ENCODE peak calls at places on chromosomes 5 and 9, in ten cellular contexts. T is PC-9; V is Kasumi-1; F is T-cell; K is tibial artery; G is iPS-NIHi11; M is brain pericyte; L is NCI-H510A; A is stimulated activated CD4-positive, alpha-beta T cell treated with anti-CD3 and anti-CD28 coated beads, Interleukin-2, amount 100 ng/mL, for 24 hours; Q is tibial nerve. C is an unnamed sample.

GRCh38 chr5:104347119-104347708 is 784.6 kb upstream of the NUDT12 start:
- DNase-seq in K (no peak), Q (no peak), L (no peak), V (peak), F (no peak), A (no peak), G (no peak), M (no peak), T (no peak), C (no peak)

GRCh38 chr5:55415071-55415470 is 107.3 kb downstream of the MTREX start:
- DNase-seq in V (no peak), M (no peak), G (no peak), F (no peak), K (no peak), A (no peak), L (no peak), Q (no peak), T (peak), C (no peak)

GRCh38 chr5:168651654-168652053 is 72.5 kb upstream of the PANK3 start:
- DNase-seq in Q (peak), F (no peak), K (no peak), M (no peak), T (peak), L (no peak), V (no peak), G (no peak), A (no peak), C (no peak)

GRCh38 chr9:70816891-70817290 is 304.5 kb downstream of the TRPM3 start:
- DNase-seq in T (no peak), M (no peak), L (no peak), G (no peak), Q (no peak), V (no peak), K (no peak), F (no peak), A (no peak), C (no peak)

GRCh38 chr9:136826703-136827582 is 15.3 kb upstream of the AJM1 start:
- DNase-seq in T (peak), A (no peak), F (no peak), M (no peak), G (no peak), L (no peak), V (no peak), K (peak), Q (no peak), C (no peak)

GRCh38 chr9:98291775-98292174 is 36.3 kb upstream of the TBC1D2 start:
- DNase-seq in V (no peak), L (no peak), Q (no peak), A (no peak), M (no peak), T (no peak), K (no peak), F (no peak), G (no peak), C (no peak)

GRCh38 chr5:61578858-61579503 is 246.9 kb downstream of the ZSWIM6 start:
- DNase-seq in Q (no peak), T (no peak), K (no peak), L (no peak), G (no peak), F (no peak), A (no peak), M (no peak), V (no peak), C (no peak)

GRCh38 chr5:96433066-96433447 is at the start of gene PCSK1:
- DNase-seq in A (no peak), T (no peak), Q (no peak), K (no peak), L (peak), F (no peak), G (peak), M (no peak), V (no peak), C (no peak)

GRCh38 chr5:97750576-97750975 is 567.5 kb upstream of the RIOK2 start:
- DNase-seq in T (no peak), V (no peak), A (no peak), Q (no peak), G (no peak), F (no peak), K (no peak), L (no peak), M (no peak), C (no peak)

GRCh38 chr5:39169081-39169480 is 50.3 kb downstream of the FYB1 start:
- DNase-seq in L (no peak), K (no peak), T (no peak), V (no peak), A (no peak), M (no peak), G (no peak), F (no peak), Q (no peak), C (no peak)

GRCh38 chr5:56202483-56202882 is 30.6 kb downstream of the ANKRD55 start:
- DNase-seq in Q (no peak), A (no peak), K (no peak), L (no peak), F (no peak), G (no peak), T (no peak), M (no peak), V (no peak), C (no peak)

GRCh38 chr5:133240425-133241091 is 188.7 kb downstream of the HSPA4 start:
- DNase-seq in A (peak), V (no peak), M (peak), G (no peak), K (no peak), Q (peak), T (peak), F (no peak), L (no peak), C (peak)

GRCh38 chr9:6838158-6838557 is 80.4 kb downstream of the KDM4C start:
- DNase-seq in V (no peak), K (no peak), T (no peak), M (no peak), Q (no peak), G (no peak), F (no peak), A (no peak), L (no peak), C (no peak)

GRCh38 chr5:124921694-124922093 is 175.3 kb upstream of the ZNF608 start:
- DNase-seq in T (no peak), F (no peak), Q (no peak), V (no peak), M (no peak), G (no peak), K (no peak), A (no peak), L (no peak), C (no peak)

GRCh38 chr5:160467555-160468418 is 46.1 kb downstream of the PTTG1 start:
- DNase-seq in L (no peak), V (peak), Q (peak), F (peak), M (no peak), T (no peak), A (peak), K (peak), G (peak), C (peak)

GRCh38 chr5:66876266-66876807 is 280.1 kb downstream of the MAST4 start:
- DNase-seq in F (no peak), T (no peak), M (no peak), V (no peak), K (no peak), Q (no peak), A (no peak), G (no peak), L (no peak), C (no peak)

GRCh38 chr9:80811003-80811402 is 878.3 kb downstream of the TLE1 start:
- DNase-seq in T (no peak), A (no peak), F (no peak), L (no peak), V (no peak), Q (no peak), K (no peak), G (no peak), M (no peak), C (no peak)

GRCh38 chr5:179795049-179795862 is 1.5 kb downstream of the LTC4S start:
- DNase-seq in F (no peak), A (no peak), M (no peak), Q (no peak), V (no peak), L (peak), T (peak), K (peak), G (peak), C (no peak)

GRCh38 chr9:2602704-2603116 is 18.9 kb upstream of the VLDLR start:
- DNase-seq in F (no peak), T (peak), G (no peak), A (no peak), L (no peak), K (no peak), V (no peak), M (no peak), Q (no peak), C (no peak)

GRCh38 chr9:33469891-33470290 is 3.8 kb downstream of the NOL6 start:
- DNase-seq in F (no peak), M (no peak), A (no peak), G (no peak), L (no peak), K (peak), T (no peak), V (no peak), Q (no peak), C (no peak)

GRCh38 chr9:22119537-22120167 is 110.5 kb upstream of the CDKN2B start:
- DNase-seq in F (no peak), Q (no peak), L (no peak), G (peak), M (no peak), T (no peak), A (no peak), V (peak), K (no peak), C (no peak)

GRCh38 chr5:76372320-76373054 is 30.6 kb upstream of the IQGAP2 start:
- DNase-seq in T (peak), K (no peak), A (no peak), G (peak), Q (no peak), M (no peak), F (no peak), L (no peak), V (peak), C (no peak)

GRCh38 chr5:177606071-177607051 is 6.4 kb downstream of the B4GALT7 start:
- DNase-seq in V (no peak), F (no peak), G (no peak), A (no peak), Q (no peak), K (no peak), M (no peak), L (no peak), T (no peak), C (no peak)

GRCh38 chr5:96408841-96409458 is 24.1 kb downstream of the PCSK1 start:
- DNase-seq in T (no peak), A (no peak), G (no peak), M (no peak), K (no peak), Q (no peak), L (no peak), F (no peak), V (no peak), C (no peak)

GRCh38 chr5:140202078-140202477 is 27.1 kb downstream of the CYSTM1 start:
- DNase-seq in K (no peak), Q (no peak), V (no peak), M (no peak), G (no peak), F (no peak), L (no peak), A (no peak), T (no peak), C (no peak)

GRCh38 chr9:121466142-121466541 is 33.5 kb downstream of the GGTA1 start:
- DNase-seq in V (no peak), F (no peak), T (no peak), L (no peak), M (no peak), A (no peak), K (no peak), G (no peak), Q (no peak), C (no peak)

GRCh38 chr5:76641514-76642120 is 18.4 kb upstream of the F2RL2 start:
- DNase-seq in A (peak), Q (peak), T (peak), V (peak), L (no peak), K (no peak), M (peak), G (peak), F (peak), C (peak)

GRCh38 chr9:135693265-135693664 is 6.0 kb downstream of the SOHLH1 start:
- DNase-seq in Q (no peak), T (no peak), V (no peak), L (no peak), A (no peak), F (no peak), M (no peak), K (no peak), G (no peak), C (no peak)

GRCh38 chr5:111226556-111226955 is 2.4 kb downstream of the CAMK4 start:
- DNase-seq in K (no peak), Q (no peak), G (no peak), T (no peak), A (no peak), V (no peak), L (no peak), F (no peak), M (no peak), C (no peak)

GRCh38 chr9:11319477-11320060 is 706.8 kb upstream of the PTPRD start:
- DNase-seq in T (no peak), M (no peak), V (peak), L (no peak), K (no peak), A (no peak), G (peak), Q (no peak), F (no peak), C (no peak)

GRCh38 chr5:147398860-147399259 is 111.0 kb downstream of the DPYSL3 start:
- DNase-seq in A (no peak), T (no peak), Q (no peak), L (no peak), M (no peak), G (no peak), F (no peak), K (no peak), V (no peak), C (no peak)

GRCh38 chr9:135339378-135339973 is 140.1 kb upstream of the PPP1R26 start:
- DNase-seq in A (no peak), L (no peak), F (no peak), T (no peak), Q (no peak), K (no peak), V (no peak), G (no peak), M (no peak), C (no peak)

GRCh38 chr9:129688285-129689043 is 23.0 kb downstream of the PRRX2 start:
- DNase-seq in V (no peak), M (no peak), T (no peak), F (no peak), L (no peak), Q (no peak), G (no peak), K (no peak), A (no peak), C (no peak)

GRCh38 chr5:91111473-91112238 is 271.5 kb downstream of the ARRDC3 start:
- DNase-seq in L (no peak), Q (no peak), V (no peak), F (no peak), G (no peak), A (no peak), M (no peak), K (no peak), T (no peak), C (no peak)

GRCh38 chr9:134590240-134591081 is 51.1 kb upstream of the COL5A1 start:
- DNase-seq in M (no peak), G (no peak), L (no peak), K (peak), V (no peak), T (no peak), Q (no peak), F (no peak), A (no peak), C (no peak)

C was measured in activated T-helper 1 cell treated with anti-CD3 and anti-CD28 coated beads, Interleukin-12 subunit alpha, Interleukin-12 subunit beta, Interleukin-2, Interleukin-4 antibody, amounts not matched to agents 30 ng/mL and 10 ng/mL and 1 ng/mL, durations not matched to agents 14 hours and 24 hours and 36 hours.